ENCODE peak calls at places on chromosome 17, in six cellular contexts. I, L, V, S, X and A are unnamed samples.

GRCh38 chr17:34613064-34614019 is 34.0 kb downstream of the TMEM132E start:
- DNase-seq in X (no peak), S (no peak), I (no peak), L (peak), V (peak), A (no peak)

GRCh38 chr17:35167046-35167445 is 19.4 kb downstream of the UNC45B start:
- DNase-seq in S (no peak), X (no peak), V (no peak), L (no peak), I (no peak), A (no peak)

GRCh38 chr17:55420067-55420775 is 1.4 kb downstream of the MMD start:
- DNase-seq in S (no peak), L (no peak), X (no peak), I (no peak), V (peak), A (no peak)

GRCh38 chr17:45646288-45646988 is 137.7 kb upstream of the CRHR1 start:
- DNase-seq in S (no peak), X (no peak), V (no peak), L (no peak), I (no peak), A (no peak)

GRCh38 chr17:2084129-2084765 is 29.3 kb downstream of the HIC1 start:
- DNase-seq in S (peak), V (no peak), I (peak), L (no peak), X (no peak), A (peak)

GRCh38 chr17:82917656-82918345 is 78.0 kb upstream of the ZNF750 start:
- DNase-seq in S (no peak), L (peak), X (peak), V (peak), I (no peak), A (no peak)

GRCh38 chr17:1720856-1721386 is 3.6 kb upstream of the WDR81 start:
- DNase-seq in V (peak), I (peak), L (peak), X (peak), S (peak), A (peak)

GRCh38 chr17:75684249-75684648 is 17.1 kb downstream of the SAP30BP start:
- DNase-seq in I (no peak), V (no peak), L (no peak), X (no peak), S (peak), A (peak)

GRCh38 chr17:5838661-5839300 is 231.4 kb upstream of the WSCD1 start:
- DNase-seq in S (no peak), I (no peak), V (no peak), L (peak), X (no peak), A (no peak)

GRCh38 chr17:73261952-73262675 is 434 bp upstream of the CPSF4L start:
- DNase-seq in L (peak), I (no peak), X (no peak), V (peak), S (no peak), A (no peak)

GRCh38 chr17:61713035-61713434 is 122.0 kb upstream of the NACA2 start:
- DNase-seq in X (no peak), S (no peak), L (no peak), I (no peak), V (no peak), A (no peak)

DNA sequence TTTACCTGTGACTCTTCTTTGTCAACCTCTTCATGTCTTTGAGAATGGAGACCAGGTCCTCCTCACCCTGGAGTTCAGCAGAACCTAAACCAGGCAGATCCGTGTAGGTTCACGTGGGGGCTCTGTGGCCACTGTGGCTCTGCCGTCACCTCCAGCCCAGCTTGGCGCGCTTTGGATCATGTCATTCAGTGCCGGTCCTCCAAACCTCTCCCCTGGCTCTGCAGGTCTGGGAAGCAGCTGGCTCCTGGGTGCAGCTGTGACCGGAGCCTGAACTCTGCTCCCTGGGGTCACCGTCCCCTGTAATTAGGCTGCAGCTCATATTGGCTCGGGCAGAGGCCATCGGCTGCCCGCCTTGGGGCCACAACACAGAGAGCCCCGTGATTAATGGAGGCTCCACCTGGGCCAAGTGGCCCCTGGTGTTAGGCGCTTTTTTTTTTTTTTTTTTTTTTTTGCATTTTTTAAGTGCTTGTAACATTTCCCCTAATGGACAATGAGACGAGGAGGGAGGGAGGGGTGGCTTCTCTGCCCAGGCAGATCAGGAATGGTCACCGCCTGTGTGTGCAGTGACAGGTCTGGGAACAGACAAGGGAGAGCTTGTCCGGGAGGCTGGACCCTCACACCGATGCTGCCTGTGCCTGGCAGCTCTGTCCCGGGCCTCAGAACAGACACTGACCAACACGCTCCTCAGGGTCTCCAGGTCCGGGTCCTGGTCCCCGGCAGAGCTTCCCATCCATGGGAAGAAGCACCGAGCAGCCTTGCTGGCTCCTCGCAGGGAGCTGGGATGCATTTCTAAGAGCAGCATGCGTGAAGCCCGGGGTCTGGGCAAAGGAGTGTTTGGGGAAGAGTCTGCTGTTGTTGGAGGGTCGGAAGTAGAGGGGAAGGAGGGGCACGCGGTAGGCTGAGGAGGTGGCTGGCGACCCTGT is 247.9 kb downstream of the SEC14L1 start:
- DNase-seq in X (no peak), V (no peak), I (no peak), S (no peak), L (no peak), A (no peak)
- H3K4me3 ChIP-seq in X (peak), V (no peak), I (no peak), S (no peak), L (no peak), A (no peak)

DNA sequence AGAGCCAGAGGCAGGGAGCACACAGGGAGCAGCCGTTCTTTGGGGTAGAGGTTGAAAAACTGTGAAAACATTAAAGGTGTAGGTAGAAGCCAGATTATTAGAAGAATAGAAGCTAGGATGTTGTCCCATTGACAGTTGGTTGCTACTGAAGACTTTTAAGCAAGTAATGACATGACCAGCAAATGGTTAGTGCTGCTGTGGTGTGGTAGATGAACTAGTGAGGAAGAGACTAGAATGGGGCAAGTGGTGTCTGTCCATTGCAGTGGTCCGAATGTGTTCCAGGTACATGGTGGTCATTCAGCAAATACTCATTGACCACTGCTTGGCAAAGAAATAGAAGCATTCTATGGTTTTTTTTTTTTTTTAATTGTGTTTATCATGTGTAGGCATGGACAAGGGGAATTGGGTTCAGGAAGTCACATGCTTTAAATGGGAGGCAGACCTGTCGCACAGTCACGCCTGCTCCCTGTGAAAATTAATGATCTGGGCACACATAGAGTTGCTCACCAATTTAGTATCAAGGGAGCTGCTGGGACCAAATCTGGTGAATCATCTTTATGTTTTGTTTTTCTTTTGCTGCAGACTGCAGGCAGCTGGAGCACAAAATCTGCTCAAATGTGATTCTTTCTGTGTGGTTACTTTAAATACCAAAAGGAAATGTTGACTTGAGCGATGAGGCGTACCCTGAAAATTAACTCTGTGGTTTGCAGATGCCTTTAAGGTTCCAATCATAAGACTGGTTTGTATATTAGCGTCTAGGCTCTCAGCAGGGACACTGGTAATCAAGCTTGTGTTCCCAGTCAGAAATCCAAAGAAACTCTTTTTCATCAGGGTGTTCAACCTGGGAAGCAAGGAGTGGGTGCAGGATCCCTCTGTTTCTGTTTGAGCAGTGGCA is 30.7 kb downstream of the YPEL2 start:
- DNase-seq in I (no peak), X (no peak), L (no peak), V (no peak), S (peak), A (peak)
- H3K4me3 ChIP-seq in I (no peak), X (peak), L (no peak), V (no peak), S (no peak), A (no peak)

DNA sequence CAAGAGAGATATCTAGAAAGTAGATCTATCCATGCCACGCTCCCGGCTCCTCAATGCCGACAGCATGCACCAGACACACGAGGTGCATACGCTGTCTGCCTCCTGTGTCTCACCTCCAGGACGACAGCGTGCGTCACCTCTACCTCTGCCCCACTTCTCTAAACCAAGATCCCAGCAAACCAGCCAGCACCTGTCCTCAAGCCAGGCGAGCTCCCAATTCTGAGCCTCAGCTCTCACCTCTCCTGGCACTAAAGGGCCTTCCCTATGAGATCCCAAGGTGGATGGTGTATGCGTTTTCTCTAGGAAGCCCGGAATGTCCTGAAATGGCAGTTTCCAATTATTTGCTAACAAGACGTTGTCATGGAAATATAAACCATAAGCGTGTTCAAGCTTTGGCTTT is 36.2 kb upstream of the RCVRN start:
- DNase-seq in V (no peak), L (no peak), X (no peak), S (no peak), I (no peak), A (no peak)
- H3K4me3 ChIP-seq in V (no peak), L (no peak), X (no peak), S (no peak), I (no peak), A (no peak)

DNA sequence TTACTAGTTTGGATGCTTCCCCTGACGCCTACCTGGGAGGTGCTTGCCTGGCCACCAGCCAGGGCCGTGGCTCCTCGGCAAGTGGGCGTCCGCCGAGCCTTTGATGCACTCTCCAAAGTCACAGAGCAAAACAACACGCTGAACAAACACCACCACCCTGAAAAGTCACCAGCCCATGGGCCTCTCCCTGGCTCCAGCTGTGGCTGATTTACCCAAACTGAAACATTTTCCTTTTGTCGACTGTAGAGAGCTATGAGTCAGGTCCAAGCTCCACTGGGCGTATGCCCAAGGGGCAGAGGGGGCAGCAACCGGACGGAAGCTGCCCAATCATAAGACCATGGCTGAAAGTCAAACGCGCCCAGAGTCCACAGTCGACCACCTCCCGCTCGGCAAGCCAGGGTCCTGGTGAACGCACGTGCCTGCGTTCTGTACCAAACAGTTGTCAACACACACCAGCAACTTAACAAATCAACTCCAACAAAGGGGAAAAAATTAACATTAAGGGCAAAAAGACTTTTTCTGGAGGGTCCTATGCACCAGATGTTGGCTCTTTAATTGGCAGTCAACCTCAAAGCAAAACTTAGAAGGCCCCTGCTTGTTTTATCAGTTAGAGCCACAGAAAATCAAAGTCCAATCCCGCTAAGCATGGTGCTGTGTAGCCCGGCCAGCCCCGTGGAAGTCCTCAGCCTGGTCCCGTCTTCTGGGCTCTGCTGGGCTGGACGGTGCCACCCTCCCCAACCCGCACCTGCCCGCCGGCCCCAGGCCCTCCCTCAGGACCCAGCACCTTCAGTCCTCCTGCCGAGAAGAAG is 47.3 kb downstream of the TBC1D16 start:
- DNase-seq in X (no peak), S (peak), I (no peak), V (no peak), L (peak), A (peak)
- H3K4me3 ChIP-seq in X (no peak), S (peak), I (no peak), V (no peak), L (no peak), A (no peak)

GRCh38 chr17:72119963-72120877 is 600 bp upstream of the SOX9 start:
- DNase-seq in V (peak), I (peak), X (no peak), L (peak), S (peak), A (peak)
- H3K4me3 ChIP-seq in V (peak), I (peak), X (no peak), L (peak), S (peak), A (peak)

GRCh38 chr17:40705567-40705966 is 2.0 kb upstream of the KRT24 start:
- DNase-seq in I (no peak), S (no peak), X (no peak), V (no peak), L (no peak), A (no peak)
- H3K4me3 ChIP-seq in I (no peak), S (no peak), X (no peak), V (no peak), L (no peak), A (no peak)